ENCODE peak calls at places on chromosomes 5 and 9, in six cellular contexts. P, Y, H, S, W and E are unnamed samples.

GRCh38 chr5:41334758-41335157 is 121.4 kb upstream of the C6 start:
- DNase-seq in P (peak), W (no peak), S (no peak), H (no peak), Y (no peak), E (no peak)

GRCh38 chr9:19049872-19050636 is 827 bp downstream of the RRAGA start:
- DNase-seq in P (peak), S (no peak), H (no peak), W (no peak), Y (no peak), E (no peak)

GRCh38 chr5:59840200-59840601 is 53.3 kb downstream of the PDE4D start:
- DNase-seq in P (no peak), Y (no peak), S (peak), H (no peak), W (peak), E (peak)

GRCh38 chr9:35426627-35427026 is 63.3 kb upstream of the RUSC2 start:
- DNase-seq in Y (no peak), P (no peak), S (no peak), W (no peak), H (no peak), E (no peak)

GRCh38 chr5:147539053-147539452 is 29.2 kb upstream of the DPYSL3 start:
- DNase-seq in S (no peak), Y (no peak), W (no peak), H (no peak), P (no peak), E (no peak)

GRCh38 chr9:84668204-84669007 is 1.1 kb upstream of the NTRK2 start:
- DNase-seq in S (peak), P (peak), W (peak), H (peak), Y (peak), E (no peak)

GRCh38 chr5:52811067-52811749 is 23.5 kb downstream of the ITGA1 start:
- DNase-seq in W (no peak), Y (no peak), S (no peak), P (no peak), H (no peak), E (no peak)

GRCh38 chr5:138303365-138303764 is 28.2 kb downstream of the CDC25C start:
- DNase-seq in P (no peak), W (no peak), S (no peak), Y (no peak), H (no peak), E (no peak)

GRCh38 chr5:179553875-179554274 is 3.5 kb downstream of the RUFY1 start:
- DNase-seq in W (no peak), H (no peak), Y (no peak), S (peak), P (no peak), E (peak)

GRCh38 chr5:51488803-51489642 is 105.8 kb downstream of the ISL1 start:
- DNase-seq in P (no peak), H (no peak), S (no peak), W (peak), Y (no peak), E (no peak)

GRCh38 chr9:120705174-120705573 is 9.1 kb downstream of the MEGF9 start:
- DNase-seq in H (no peak), S (no peak), Y (no peak), W (no peak), P (no peak), E (no peak)